ENCODE peak calls at places on chromosomes 13 and 19, in four cellular contexts. One of them, this sample, is unnamed.

GRCh38 chr13:50650936-50651638 is 192.4 kb downstream of the DLEU7 start:
- DNase-seq in WTC11: no peak
- DNase-seq in HepG2: no peak
- DNase-seq in HEK293T: no peak
- DNase-seq in this sample: no peak

GRCh38 chr19:4343845-4344713 is 717 bp downstream of the MPND start:
- DNase-seq in WTC11: no peak
- DNase-seq in HepG2: no peak
- DNase-seq in HEK293T: no peak
- DNase-seq in this sample: no peak

GRCh38 chr13:24605923-24606372 is 74.3 kb upstream of the ATP12A start:
- DNase-seq in WTC11: no peak
- DNase-seq in HEK293T: no peak
- DNase-seq in HepG2: peak; percentile 47
- DNase-seq in this sample: no peak

GRCh38 chr13:32086366-32086765 is 54.8 kb downstream of the FRY start:
- DNase-seq in WTC11: no peak
- DNase-seq in HEK293T: no peak
- DNase-seq in HepG2: no peak
- DNase-seq in this sample: no peak

GRCh38 chr13:63381078-63381859 is 1965.6 kb upstream of the PCDH20 start:
- DNase-seq in HEK293T: no peak
- DNase-seq in HepG2: no peak
- DNase-seq in WTC11: no peak
- DNase-seq in this sample: no peak

GRCh38 chr13:28322256-28322895 is 172.6 kb downstream of the FLT1 start:
- DNase-seq in HepG2: no peak
- DNase-seq in HEK293T: no peak
- DNase-seq in WTC11: no peak
- DNase-seq in this sample: no peak

GRCh38 chr19:35162471-35163326 is 8.2 kb downstream of the FXYD5 start:
- DNase-seq in HepG2: no peak
- DNase-seq in HEK293T: no peak
- DNase-seq in WTC11: no peak
- DNase-seq in this sample: no peak

GRCh38 chr13:74641586-74641985 is 507.4 kb upstream of the KLF12 start:
- DNase-seq in HepG2: no peak
- DNase-seq in WTC11: no peak
- DNase-seq in HEK293T: no peak
- DNase-seq in this sample: no peak

GRCh38 chr13:46342538-46342937 is 44.5 kb downstream of the RUBCNL start:
- DNase-seq in HEK293T: no peak
- DNase-seq in WTC11: no peak
- DNase-seq in HepG2: no peak
- DNase-seq in this sample: no peak

GRCh38 chr19:46919324-46919723 is 58.5 kb downstream of the ARHGAP35 start:
- DNase-seq in HepG2: no peak
- DNase-seq in HEK293T: no peak
- DNase-seq in WTC11: no peak
- DNase-seq in this sample: no peak

GRCh38 chr13:106612688-106613087 is 44.8 kb upstream of the ARGLU1 start:
- DNase-seq in HepG2: no peak
- DNase-seq in HEK293T: no peak
- DNase-seq in WTC11: no peak
- DNase-seq in this sample: no peak

GRCh38 chr13:41554626-41555386 is 97.5 kb downstream of the RGCC start:
- DNase-seq in HEK293T: no peak
- DNase-seq in HepG2: no peak
- DNase-seq in WTC11: no peak
- DNase-seq in this sample: no peak

GRCh38 chr13:38952827-38953226 is 37.8 kb downstream of the STOML3 start:
- DNase-seq in HepG2: no peak
- DNase-seq in WTC11: no peak
- DNase-seq in HEK293T: no peak
- DNase-seq in this sample: no peak

GRCh38 chr13:60494296-60494695 is 97.3 kb downstream of the TDRD3 start:
- DNase-seq in HEK293T: no peak
- DNase-seq in HepG2: no peak
- DNase-seq in WTC11: no peak
- DNase-seq in this sample: no peak

GRCh38 chr19:29084266-29084665 is 128.7 kb downstream of the UQCRFS1 start:
- DNase-seq in HepG2: no peak
- DNase-seq in HEK293T: peak; percentile 26
- DNase-seq in WTC11: peak; percentile 63
- DNase-seq in this sample: peak; percentile 53

GRCh38 chr13:28475916-28476725 is 18.8 kb downstream of the FLT1 start:
- DNase-seq in HEK293T: no peak
- DNase-seq in HepG2: no peak
- DNase-seq in WTC11: no peak
- DNase-seq in this sample: no peak

GRCh38 chr13:38090913-38091312 is 221.3 kb upstream of the TRPC4 start:
- DNase-seq in HEK293T: no peak
- DNase-seq in WTC11: no peak
- DNase-seq in HepG2: no peak
- DNase-seq in this sample: no peak

GRCh38 chr19:10911579-10912363 is 16.7 kb downstream of the YIPF2 start:
- DNase-seq in HepG2: no peak
- DNase-seq in HEK293T: no peak
- DNase-seq in WTC11: no peak
- DNase-seq in this sample: no peak

GRCh38 chr19:53424968-53425597 is 6.7 kb upstream of the ZNF761 start:
- DNase-seq in HepG2: peak; percentile 67
- DNase-seq in HEK293T: peak; percentile 40
- DNase-seq in WTC11: peak; percentile 85
- DNase-seq in this sample: peak; percentile 72

GRCh38 chr19:3057275-3057714 is 5.0 kb downstream of the TLE5 start:
- DNase-seq in HEK293T: no peak
- DNase-seq in HepG2: no peak
- DNase-seq in WTC11: no peak
- DNase-seq in this sample: no peak

GRCh38 chr19:14091885-14092462 is 1.4 kb upstream of the SAMD1 start:
- DNase-seq in WTC11: peak; percentile 44
- DNase-seq in HepG2: no peak
- DNase-seq in HEK293T: no peak
- DNase-seq in this sample: peak; percentile 62

GRCh38 chr13:39811051-39811450 is 155.6 kb downstream of the COG6 start:
- DNase-seq in HepG2: no peak
- DNase-seq in HEK293T: no peak
- DNase-seq in WTC11: no peak
- DNase-seq in this sample: no peak

GRCh38 chr19:18637644-18638630 is 1.1 kb downstream of the KLHL26 start:
- DNase-seq in HepG2: no peak
- DNase-seq in HEK293T: no peak
- DNase-seq in WTC11: no peak
- DNase-seq in this sample: peak; percentile 37

GRCh38 chr13:27425918-27426630 is 1.7 kb downstream of the GTF3A start:
- DNase-seq in WTC11: peak; percentile 29
- DNase-seq in HepG2: peak; percentile 62
- DNase-seq in HEK293T: peak; percentile 66
- DNase-seq in this sample: peak; percentile 38

GRCh38 chr13:34247596-34247995 is 429.6 kb downstream of the RFC3 start:
- DNase-seq in HepG2: no peak
- DNase-seq in HEK293T: no peak
- DNase-seq in WTC11: no peak
- DNase-seq in this sample: no peak

GRCh38 chr19:6412111-6412999 is 12.3 kb downstream of the KHSRP start:
- DNase-seq in HepG2: peak; percentile 49
- DNase-seq in WTC11: peak; percentile 87
- DNase-seq in HEK293T: peak; percentile 69
- DNase-seq in this sample: peak; percentile 65

GRCh38 chr19:16153582-16154336 is 10.3 kb downstream of the HSH2D start:
- DNase-seq in HEK293T: no peak
- DNase-seq in WTC11: peak; percentile 56
- DNase-seq in HepG2: no peak
- DNase-seq in this sample: peak; percentile 61
- TF ChIP-seq ELF4 in HEK293T: no peak
- TF ChIP-seq ELF4 in WTC11: no peak
- TF ChIP-seq ELF4 in HepG2: no peak
- TF ChIP-seq ELF4 in this sample: no peak

DNA sequence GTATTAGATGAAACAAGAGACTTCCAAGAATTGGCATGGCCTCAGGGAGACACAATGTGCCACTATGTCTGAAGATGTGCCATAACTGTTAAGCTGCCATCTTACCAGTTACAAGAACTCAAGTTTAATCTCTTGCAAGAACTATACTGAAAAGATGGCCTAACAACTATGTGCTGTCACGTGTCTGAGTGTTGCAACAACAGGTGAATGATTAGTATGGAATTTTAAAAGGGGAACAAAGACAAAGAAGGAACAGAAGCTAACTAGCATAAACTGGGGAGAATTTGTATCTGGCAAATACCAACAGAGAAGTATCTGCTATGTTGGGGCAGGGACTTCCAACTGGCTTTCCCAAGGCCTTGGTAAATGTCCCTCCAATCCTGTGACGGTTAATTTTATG is 11.6 kb upstream of the ACOD1 start:
- DNase-seq in WTC11: no peak
- DNase-seq in HepG2: no peak
- DNase-seq in HEK293T: no peak
- DNase-seq in this sample: no peak
- TF ChIP-seq ELF4 in WTC11: no peak
- TF ChIP-seq ELF4 in HepG2: no peak
- TF ChIP-seq ELF4 in HEK293T: no peak
- TF ChIP-seq ELF4 in this sample: no peak

GRCh38 chr19:40163541-40164129 is 27.6 kb upstream of the MAP3K10 start:
- DNase-seq in HEK293T: no peak
- DNase-seq in HepG2: no peak
- DNase-seq in WTC11: no peak
- DNase-seq in this sample: no peak
- TF ChIP-seq ELF4 in HEK293T: no peak
- TF ChIP-seq ELF4 in HepG2: no peak
- TF ChIP-seq ELF4 in WTC11: no peak
- TF ChIP-seq ELF4 in this sample: no peak

GRCh38 chr19:44575116-44575700 is 38.2 kb upstream of the IGSF23 start:
- DNase-seq in HEK293T: no peak
- DNase-seq in HepG2: no peak
- DNase-seq in WTC11: no peak
- DNase-seq in this sample: no peak
- TF ChIP-seq ELF4 in HEK293T: no peak
- TF ChIP-seq ELF4 in HepG2: no peak
- TF ChIP-seq ELF4 in WTC11: no peak
- TF ChIP-seq ELF4 in this sample: no peak

DNA sequence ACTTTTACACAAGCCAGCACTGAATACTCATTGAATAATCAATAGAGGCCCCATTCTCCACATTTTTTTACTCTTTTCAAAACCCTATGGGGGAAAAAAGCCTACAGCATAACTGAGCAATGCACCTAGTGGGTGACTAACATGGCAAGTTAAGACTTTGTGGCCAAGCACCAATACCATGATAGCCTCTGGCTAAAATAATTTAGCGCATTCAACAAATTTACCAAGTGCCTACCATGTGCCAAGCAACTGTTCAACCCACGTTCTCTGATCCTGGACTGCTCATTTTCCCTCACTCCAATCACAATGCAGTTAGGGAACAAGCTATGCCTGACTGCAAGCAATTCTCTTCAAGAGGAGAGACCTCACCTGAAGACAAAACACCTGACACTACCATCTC is 3.0 kb downstream of the ANKRD10 start:
- DNase-seq in WTC11: no peak
- DNase-seq in HEK293T: no peak
- DNase-seq in HepG2: no peak
- DNase-seq in this sample: no peak
- TF ChIP-seq ELF4 in WTC11: no peak
- TF ChIP-seq ELF4 in HEK293T: no peak
- TF ChIP-seq ELF4 in HepG2: no peak
- TF ChIP-seq ELF4 in this sample: no peak

DNA sequence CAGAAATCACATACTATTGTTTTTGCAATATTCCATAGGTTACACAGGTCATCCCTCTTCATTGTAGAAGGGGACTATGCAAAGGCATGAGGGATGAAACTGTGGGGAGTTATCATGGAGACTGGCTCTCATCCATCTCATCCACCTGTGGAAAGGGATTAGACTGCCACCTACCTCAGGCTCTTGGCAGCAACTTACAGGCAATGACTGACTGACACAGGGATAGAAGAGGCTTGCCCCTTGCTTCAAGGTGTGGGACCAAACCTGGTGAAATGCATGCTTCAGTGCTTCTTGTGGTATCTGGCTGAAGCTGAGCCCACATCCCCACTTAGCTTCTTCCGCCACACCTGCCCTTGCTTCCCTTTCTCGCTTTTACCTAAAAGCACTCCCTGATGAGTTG is 341.3 kb downstream of the GPC5 start:
- DNase-seq in HepG2: no peak
- DNase-seq in WTC11: no peak
- DNase-seq in HEK293T: no peak
- DNase-seq in this sample: no peak
- TF ChIP-seq ELF4 in HepG2: no peak
- TF ChIP-seq ELF4 in WTC11: no peak
- TF ChIP-seq ELF4 in HEK293T: no peak
- TF ChIP-seq ELF4 in this sample: no peak

GRCh38 chr19:40510526-40511115 is 43.8 kb downstream of the SPTBN4 start:
- DNase-seq in HepG2: no peak
- DNase-seq in HEK293T: no peak
- DNase-seq in WTC11: no peak
- DNase-seq in this sample: no peak
- TF ChIP-seq ELF4 in HepG2: no peak
- TF ChIP-seq ELF4 in HEK293T: no peak
- TF ChIP-seq ELF4 in WTC11: no peak
- TF ChIP-seq ELF4 in this sample: no peak

DNA sequence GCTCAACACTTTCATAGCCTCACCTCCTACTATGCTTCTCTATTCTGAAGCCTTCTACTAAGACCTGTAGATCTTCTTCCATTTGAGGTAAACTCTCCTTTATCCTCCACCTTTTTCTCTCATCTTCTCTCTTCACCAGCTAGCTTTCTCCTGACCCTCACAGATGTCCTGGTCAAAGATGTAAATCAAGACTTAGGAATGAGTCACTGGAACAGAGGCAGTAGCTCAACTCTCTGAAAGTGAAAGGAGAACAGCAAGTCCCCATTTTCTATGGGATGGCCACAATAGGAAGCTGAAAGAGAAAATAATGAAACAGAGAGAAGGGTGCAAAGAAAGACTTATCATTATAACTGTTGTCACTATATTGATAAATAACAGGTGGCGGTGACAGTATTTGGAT is 86.1 kb upstream of the DOCK9 start:
- DNase-seq in HepG2: no peak
- DNase-seq in WTC11: no peak
- DNase-seq in HEK293T: no peak
- DNase-seq in this sample: no peak
- TF ChIP-seq ELF4 in HepG2: no peak
- TF ChIP-seq ELF4 in WTC11: no peak
- TF ChIP-seq ELF4 in HEK293T: no peak
- TF ChIP-seq ELF4 in this sample: no peak

GRCh38 chr13:20825476-20825875 is 51.7 kb upstream of the EEF1AKMT1 start:
- DNase-seq in HEK293T: no peak
- DNase-seq in WTC11: no peak
- DNase-seq in HepG2: no peak
- DNase-seq in this sample: no peak
- TF ChIP-seq ELF4 in HEK293T: no peak
- TF ChIP-seq ELF4 in WTC11: no peak
- TF ChIP-seq ELF4 in HepG2: no peak
- TF ChIP-seq ELF4 in this sample: no peak

GRCh38 chr19:12247644-12248222 is 47.0 kb downstream of the ZNF44 start:
- DNase-seq in HEK293T: no peak
- DNase-seq in HepG2: no peak
- DNase-seq in WTC11: no peak
- DNase-seq in this sample: no peak

GRCh38 chr19:12244370-12244769 is 50.3 kb downstream of the ZNF44 start:
- DNase-seq in HepG2: peak; percentile 21
- DNase-seq in WTC11: no peak
- DNase-seq in HEK293T: no peak
- DNase-seq in this sample: no peak
- TF ChIP-seq ELF4 in HepG2: no peak
- TF ChIP-seq ELF4 in WTC11: no peak
- TF ChIP-seq ELF4 in HEK293T: no peak
- TF ChIP-seq ELF4 in this sample: no peak